ENCODE peak calls at places on chromosomes 16 and 17, in nine cellular contexts. One of them, this sample, is unnamed.
A peak's percentile ranks its signal among the peaks of the same experiment; 100 is the strongest.

GRCh38 chr16:4379001-4379688 is 7.5 kb downstream of the VASN start:
- DNase-seq in cardiac fibroblast: no peak
- DNase-seq in lower lobe of right lung: no peak
- DNase-seq in stomach: no peak
- DNase-seq in IMR-90: no peak
- DNase-seq in PC-3: no peak
- DNase-seq in prostate gland: no peak
- DNase-seq in epithelial cell of proximal tubule: no peak
- DNase-seq in CD8-positive, alpha-beta T cell: no peak
- DNase-seq in this sample: no peak

GRCh38 chr16:70746040-70746707 is 54.8 kb downstream of the VAC14 start:
- DNase-seq in CD8-positive, alpha-beta T cell: no peak
- DNase-seq in cardiac fibroblast: peak; percentile 84
- DNase-seq in PC-3: peak; percentile 73
- DNase-seq in prostate gland: peak; percentile 76
- DNase-seq in IMR-90: peak; percentile 94
- DNase-seq in stomach: peak; percentile 69
- DNase-seq in epithelial cell of proximal tubule: no peak
- DNase-seq in lower lobe of right lung: peak; percentile 80
- DNase-seq in this sample: peak; percentile 96

GRCh38 chr17:4540224-4541040 is 14.8 kb downstream of the MYBBP1A start:
- DNase-seq in prostate gland: no peak
- DNase-seq in cardiac fibroblast: no peak
- DNase-seq in CD8-positive, alpha-beta T cell: no peak
- DNase-seq in stomach: peak; percentile 56
- DNase-seq in PC-3: no peak
- DNase-seq in epithelial cell of proximal tubule: no peak
- DNase-seq in lower lobe of right lung: peak; percentile 55
- DNase-seq in IMR-90: no peak
- DNase-seq in this sample: no peak

GRCh38 chr17:33725675-33726271 is 432.7 kb upstream of the ASIC2 start:
- DNase-seq in prostate gland: no peak
- DNase-seq in stomach: peak; percentile 31
- DNase-seq in IMR-90: peak; percentile 17
- DNase-seq in PC-3: peak; percentile 31
- DNase-seq in CD8-positive, alpha-beta T cell: no peak
- DNase-seq in epithelial cell of proximal tubule: no peak
- DNase-seq in cardiac fibroblast: peak; percentile 25
- DNase-seq in lower lobe of right lung: peak; percentile 51
- DNase-seq in this sample: peak; percentile 17

GRCh38 chr16:10979717-10980601 is 35.6 kb downstream of the CLEC16A start:
- DNase-seq in lower lobe of right lung: peak; percentile 60
- DNase-seq in epithelial cell of proximal tubule: no peak
- DNase-seq in IMR-90: no peak
- DNase-seq in prostate gland: peak; percentile 90
- DNase-seq in CD8-positive, alpha-beta T cell: no peak
- DNase-seq in stomach: no peak
- DNase-seq in PC-3: no peak
- DNase-seq in cardiac fibroblast: peak; percentile 36
- DNase-seq in this sample: no peak

GRCh38 chr16:30903596-30903995 is 7.2 kb downstream of the CTF1 start:
- DNase-seq in IMR-90: no peak
- DNase-seq in prostate gland: no peak
- DNase-seq in epithelial cell of proximal tubule: no peak
- DNase-seq in PC-3: no peak
- DNase-seq in stomach: no peak
- DNase-seq in cardiac fibroblast: peak; percentile 41
- DNase-seq in lower lobe of right lung: peak; percentile 51
- DNase-seq in CD8-positive, alpha-beta T cell: no peak
- DNase-seq in this sample: peak; percentile 32

GRCh38 chr17:62732125-62732524 is 76.0 kb downstream of the MARCHF10 start:
- DNase-seq in IMR-90: no peak
- DNase-seq in prostate gland: no peak
- DNase-seq in cardiac fibroblast: no peak
- DNase-seq in lower lobe of right lung: no peak
- DNase-seq in CD8-positive, alpha-beta T cell: no peak
- DNase-seq in stomach: no peak
- DNase-seq in epithelial cell of proximal tubule: no peak
- DNase-seq in PC-3: no peak
- DNase-seq in this sample: no peak

GRCh38 chr17:10107320-10108165 is 90.9 kb downstream of the GAS7 start:
- DNase-seq in epithelial cell of proximal tubule: no peak
- DNase-seq in PC-3: no peak
- DNase-seq in stomach: no peak
- DNase-seq in cardiac fibroblast: no peak
- DNase-seq in prostate gland: no peak
- DNase-seq in lower lobe of right lung: peak; percentile 89
- DNase-seq in CD8-positive, alpha-beta T cell: no peak
- DNase-seq in IMR-90: no peak
- DNase-seq in this sample: no peak

GRCh38 chr17:59675231-59675630 is 32.0 kb downstream of the PTRH2 start:
- DNase-seq in PC-3: no peak
- DNase-seq in epithelial cell of proximal tubule: no peak
- DNase-seq in IMR-90: no peak
- DNase-seq in prostate gland: no peak
- DNase-seq in CD8-positive, alpha-beta T cell: no peak
- DNase-seq in lower lobe of right lung: no peak
- DNase-seq in cardiac fibroblast: no peak
- DNase-seq in stomach: no peak
- DNase-seq in this sample: no peak

GRCh38 chr16:85935391-85935956 is 36.5 kb downstream of the IRF8 start:
- DNase-seq in IMR-90: no peak
- DNase-seq in CD8-positive, alpha-beta T cell: no peak
- DNase-seq in lower lobe of right lung: no peak
- DNase-seq in epithelial cell of proximal tubule: no peak
- DNase-seq in stomach: no peak
- DNase-seq in prostate gland: no peak
- DNase-seq in PC-3: no peak
- DNase-seq in cardiac fibroblast: no peak
- DNase-seq in this sample: no peak

GRCh38 chr16:85940214-85940613 is 41.3 kb downstream of the IRF8 start:
- DNase-seq in cardiac fibroblast: no peak
- DNase-seq in prostate gland: no peak
- DNase-seq in PC-3: no peak
- DNase-seq in epithelial cell of proximal tubule: peak; percentile 99
- DNase-seq in stomach: no peak
- DNase-seq in CD8-positive, alpha-beta T cell: no peak
- DNase-seq in IMR-90: no peak
- DNase-seq in lower lobe of right lung: no peak
- DNase-seq in this sample: no peak

GRCh38 chr16:85934210-85934609 is 35.2 kb downstream of the IRF8 start:
- DNase-seq in IMR-90: no peak
- DNase-seq in CD8-positive, alpha-beta T cell: no peak
- DNase-seq in PC-3: no peak
- DNase-seq in epithelial cell of proximal tubule: no peak
- DNase-seq in stomach: no peak
- DNase-seq in prostate gland: no peak
- DNase-seq in lower lobe of right lung: no peak
- DNase-seq in cardiac fibroblast: no peak
- DNase-seq in this sample: no peak

GRCh38 chr16:85935957-85936760 is 37.2 kb downstream of the IRF8 start:
- DNase-seq in prostate gland: no peak
- DNase-seq in PC-3: no peak
- DNase-seq in IMR-90: no peak
- DNase-seq in stomach: no peak
- DNase-seq in CD8-positive, alpha-beta T cell: peak; percentile 68
- DNase-seq in lower lobe of right lung: no peak
- DNase-seq in cardiac fibroblast: no peak
- DNase-seq in epithelial cell of proximal tubule: no peak
- DNase-seq in this sample: no peak

DNA sequence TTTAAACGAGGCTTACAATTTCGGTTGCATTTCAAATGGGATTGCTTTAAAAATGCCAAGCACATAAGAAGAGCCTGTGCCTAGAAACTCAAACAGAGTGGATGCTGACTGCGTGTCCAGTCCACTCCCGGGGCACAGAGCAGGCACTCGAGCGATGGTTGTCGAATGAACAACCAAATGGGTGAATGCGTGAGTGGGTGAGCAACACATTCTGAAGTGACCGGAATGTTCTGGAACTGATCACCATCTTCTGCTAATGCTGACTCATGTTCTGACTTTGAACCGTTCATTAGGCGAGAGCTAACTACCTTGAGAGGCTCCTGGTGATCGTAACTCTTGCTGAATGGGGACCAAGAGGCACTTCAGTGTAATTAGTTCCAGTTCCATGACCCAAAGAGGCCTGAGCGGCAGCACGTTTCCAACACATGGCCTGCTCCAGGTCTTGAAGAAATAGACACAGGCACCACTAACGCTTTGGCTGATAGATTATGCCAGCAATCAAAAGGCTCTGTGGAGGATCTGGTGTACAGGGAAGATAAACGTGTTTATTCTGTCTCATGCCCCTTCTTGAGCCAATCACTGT is 37.9 kb downstream of the IRF8 start:
- DNase-seq in CD8-positive, alpha-beta T cell: no peak
- DNase-seq in IMR-90: no peak
- DNase-seq in cardiac fibroblast: no peak
- DNase-seq in epithelial cell of proximal tubule: peak; percentile 78
- DNase-seq in lower lobe of right lung: no peak
- DNase-seq in stomach: no peak
- DNase-seq in PC-3: no peak
- DNase-seq in prostate gland: no peak
- DNase-seq in this sample: peak; percentile 11
- H3K4me3 ChIP-seq in CD8-positive, alpha-beta T cell: peak overlapping the region; percentile 43
- H3K4me3 ChIP-seq in IMR-90: no peak overlapping the region
- H3K4me3 ChIP-seq in cardiac fibroblast: no peak overlapping the region
- H3K4me3 ChIP-seq in epithelial cell of proximal tubule: no peak overlapping the region
- H3K4me3 ChIP-seq in lower lobe of right lung: no peak overlapping the region
- H3K4me3 ChIP-seq in stomach: no peak overlapping the region
- H3K4me3 ChIP-seq in PC-3: no peak overlapping the region
- H3K4me3 ChIP-seq in prostate gland: no peak overlapping the region
- H3K4me3 ChIP-seq in this sample: no peak overlapping the region

DNA sequence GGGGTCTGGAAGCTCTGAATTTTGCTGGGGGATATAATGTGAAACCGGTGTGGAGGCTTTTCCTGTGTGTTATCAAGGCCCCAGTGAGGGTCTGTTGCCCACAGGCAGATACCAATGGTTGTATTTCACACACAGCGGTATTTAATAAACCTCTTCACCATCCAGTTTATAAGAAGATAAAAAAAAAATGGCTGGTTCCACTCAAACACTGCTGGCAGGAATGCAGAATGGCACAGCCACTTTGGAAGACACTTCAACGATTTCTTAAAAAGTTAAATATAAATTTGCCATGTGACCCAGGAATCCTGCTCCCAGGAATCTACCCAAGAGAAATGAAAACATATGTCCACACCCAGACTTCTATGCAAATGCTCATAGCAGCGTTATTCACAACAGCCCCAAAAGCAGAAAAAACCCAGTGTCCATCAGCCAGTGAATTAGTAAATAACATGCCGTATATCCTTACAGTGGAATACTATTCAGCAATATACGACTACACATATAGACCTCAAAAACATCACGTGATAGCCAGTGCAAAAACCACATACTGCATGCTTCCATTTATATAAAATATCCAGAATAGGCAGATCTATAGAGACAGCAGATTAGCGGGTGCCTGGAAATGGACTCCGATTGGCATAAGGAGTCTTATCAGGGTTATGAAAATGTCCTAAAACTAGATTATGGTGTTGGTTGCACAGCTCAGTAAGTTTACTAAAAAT is 38.7 kb downstream of the XYLT1 start:
- DNase-seq in PC-3: no peak
- DNase-seq in IMR-90: no peak
- DNase-seq in prostate gland: no peak
- DNase-seq in cardiac fibroblast: no peak
- DNase-seq in epithelial cell of proximal tubule: no peak
- DNase-seq in CD8-positive, alpha-beta T cell: no peak
- DNase-seq in stomach: no peak
- DNase-seq in lower lobe of right lung: no peak
- DNase-seq in this sample: no peak
- TF ChIP-seq CTCF in PC-3: no peak
- TF ChIP-seq CTCF in IMR-90: no peak
- TF ChIP-seq CTCF in prostate gland: no peak
- TF ChIP-seq CTCF in cardiac fibroblast: peak; percentile 20
- TF ChIP-seq CTCF in epithelial cell of proximal tubule: no peak
- TF ChIP-seq CTCF in CD8-positive, alpha-beta T cell: no peak
- TF ChIP-seq CTCF in stomach: no peak
- TF ChIP-seq CTCF in lower lobe of right lung: no peak
- TF ChIP-seq CTCF in this sample: peak; percentile 8

GRCh38 chr17:39772415-39772814 is 34.7 kb downstream of the GRB7 start:
- DNase-seq in CD8-positive, alpha-beta T cell: no peak
- DNase-seq in IMR-90: no peak
- DNase-seq in cardiac fibroblast: no peak
- DNase-seq in lower lobe of right lung: no peak
- DNase-seq in stomach: no peak
- DNase-seq in epithelial cell of proximal tubule: no peak
- DNase-seq in PC-3: no peak
- DNase-seq in prostate gland: no peak
- DNase-seq in this sample: no peak

GRCh38 chr17:39776267-39776666 is 38.5 kb downstream of the GRB7 start:
- DNase-seq in epithelial cell of proximal tubule: no peak
- DNase-seq in CD8-positive, alpha-beta T cell: peak; percentile 33
- DNase-seq in stomach: no peak
- DNase-seq in prostate gland: no peak
- DNase-seq in PC-3: no peak
- DNase-seq in cardiac fibroblast: no peak
- DNase-seq in IMR-90: no peak
- DNase-seq in lower lobe of right lung: no peak
- DNase-seq in this sample: no peak

GRCh38 chr17:39775075-39775474 is 37.3 kb downstream of the GRB7 start:
- DNase-seq in lower lobe of right lung: no peak
- DNase-seq in stomach: no peak
- DNase-seq in PC-3: no peak
- DNase-seq in cardiac fibroblast: no peak
- DNase-seq in prostate gland: no peak
- DNase-seq in epithelial cell of proximal tubule: no peak
- DNase-seq in IMR-90: no peak
- DNase-seq in CD8-positive, alpha-beta T cell: no peak
- DNase-seq in this sample: no peak

GRCh38 chr17:39772987-39773664 is 35.4 kb downstream of the GRB7 start:
- DNase-seq in stomach: no peak
- DNase-seq in CD8-positive, alpha-beta T cell: no peak
- DNase-seq in epithelial cell of proximal tubule: no peak
- DNase-seq in prostate gland: no peak
- DNase-seq in lower lobe of right lung: no peak
- DNase-seq in IMR-90: no peak
- DNase-seq in PC-3: no peak
- DNase-seq in cardiac fibroblast: no peak
- DNase-seq in this sample: no peak

DNA sequence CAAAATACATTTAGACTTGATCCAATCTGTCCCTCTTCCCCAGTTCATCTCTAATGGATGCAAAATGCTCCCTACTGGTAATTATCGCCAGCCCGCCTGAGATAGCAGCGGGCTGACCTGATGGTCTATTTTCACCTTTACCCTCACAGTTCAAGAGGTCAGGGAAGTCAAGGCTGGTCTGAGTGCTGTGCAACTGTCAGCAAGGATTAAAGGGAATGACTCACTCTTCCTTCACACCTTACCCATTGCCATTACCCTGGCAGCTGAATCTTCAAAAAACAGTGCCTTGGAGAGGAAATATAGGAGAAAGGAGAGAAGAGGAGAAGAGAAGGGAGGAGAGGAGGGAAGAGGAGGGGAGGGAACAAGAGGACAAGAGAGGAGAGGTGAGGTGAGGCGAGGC is 36.3 kb downstream of the GRB7 start:
- DNase-seq in prostate gland: no peak
- DNase-seq in lower lobe of right lung: no peak
- DNase-seq in PC-3: no peak
- DNase-seq in cardiac fibroblast: no peak
- DNase-seq in stomach: no peak
- DNase-seq in CD8-positive, alpha-beta T cell: no peak
- DNase-seq in epithelial cell of proximal tubule: no peak
- DNase-seq in IMR-90: no peak
- DNase-seq in this sample: no peak
- H3K4me3 ChIP-seq in prostate gland: no peak overlapping the region
- H3K4me3 ChIP-seq in lower lobe of right lung: no peak overlapping the region
- H3K4me3 ChIP-seq in PC-3: no peak overlapping the region
- H3K4me3 ChIP-seq in cardiac fibroblast: no peak overlapping the region
- H3K4me3 ChIP-seq in stomach: no peak overlapping the region
- H3K4me3 ChIP-seq in CD8-positive, alpha-beta T cell: no peak overlapping the region
- H3K4me3 ChIP-seq in epithelial cell of proximal tubule: no peak overlapping the region
- H3K4me3 ChIP-seq in IMR-90: no peak overlapping the region
- H3K4me3 ChIP-seq in this sample: no peak overlapping the region

GRCh38 chr16:85069171-85069570 is 41.6 kb downstream of the KIAA0513 start:
- DNase-seq in stomach: no peak
- DNase-seq in CD8-positive, alpha-beta T cell: no peak
- DNase-seq in epithelial cell of proximal tubule: no peak
- DNase-seq in cardiac fibroblast: no peak
- DNase-seq in IMR-90: no peak
- DNase-seq in PC-3: no peak
- DNase-seq in prostate gland: no peak
- DNase-seq in lower lobe of right lung: no peak
- DNase-seq in this sample: no peak
- TF ChIP-seq CTCF in stomach: no peak
- TF ChIP-seq CTCF in CD8-positive, alpha-beta T cell: no peak
- TF ChIP-seq CTCF in epithelial cell of proximal tubule: no peak
- TF ChIP-seq CTCF in cardiac fibroblast: no peak
- TF ChIP-seq CTCF in IMR-90: no peak
- TF ChIP-seq CTCF in PC-3: no peak
- TF ChIP-seq CTCF in prostate gland: no peak
- TF ChIP-seq CTCF in lower lobe of right lung: no peak
- TF ChIP-seq CTCF in this sample: no peak

This sample was measured in fibroblast of mammary gland.